ENCODE peak calls at places on chromosomes 3 and 15, in nine cellular contexts. C is transverse colon, Z is K562, Q is SK-N-SH, F is stomach, G is ovary, O is A549, T is tibial nerve, U is sigmoid colon. R is an unnamed sample.

GRCh38 chr3:133384331-133385027 is 15.4 kb upstream of the BFSP2 start:
- DNase-seq in C (peak; percentile 25), Z (peak; percentile 41), Q (peak; percentile 88), F (peak; percentile 70), G (peak; percentile 15), O (peak; percentile 11), T (peak; percentile 17), U (no peak), R (no peak)

GRCh38 chr3:168847293-168847883 is 751.7 kb upstream of the GOLIM4 start:
- DNase-seq in C (no peak), Z (peak; percentile 15), Q (peak; percentile 25), F (no peak), G (no peak), O (no peak), T (no peak), U (no peak), R (no peak)

GRCh38 chr3:159239054-159239453 is 437.2 kb downstream of the MFSD1 start:
- DNase-seq in C (no peak), Z (no peak), Q (no peak), F (no peak), G (no peak), O (no peak), T (no peak), U (no peak), R (no peak)

GRCh38 chr3:185935465-185936263 is 2.1 kb downstream of the TRA2B start:
- DNase-seq in C (no peak), Z (peak; percentile 31), Q (no peak), F (no peak), G (no peak), O (no peak), T (no peak), U (no peak), R (no peak)

GRCh38 chr15:35136552-35136951 is 51.5 kb upstream of the NANOGP8 start:
- DNase-seq in C (no peak), Z (no peak), Q (no peak), F (no peak), G (no peak), O (no peak), T (no peak), U (no peak), R (no peak)

GRCh38 chr3:133303430-133303829 is 96.4 kb upstream of the BFSP2 start:
- DNase-seq in C (no peak), Z (no peak), Q (no peak), F (no peak), G (no peak), O (no peak), T (no peak), U (no peak), R (no peak)

GRCh38 chr3:185555101-185555501 is 2.7 kb upstream of the LIPH start:
- DNase-seq in C (peak; percentile 50), Z (peak; percentile 77), Q (no peak), F (no peak), G (no peak), O (no peak), T (no peak), U (no peak), R (no peak)

GRCh38 chr3:56962200-56962599 is 98.3 kb upstream of the SPATA12 start:
- DNase-seq in C (no peak), Z (no peak), Q (peak; percentile 50), F (no peak), G (no peak), O (no peak), T (no peak), U (no peak), R (no peak)

GRCh38 chr3:11769704-11770103 is 77.0 kb downstream of the TAMM41 start:
- DNase-seq in C (no peak), Z (no peak), Q (no peak), F (no peak), G (no peak), O (no peak), T (no peak), U (no peak), R (no peak)

GRCh38 chr3:45881031-45882022 is 5.0 kb upstream of the CCR9 start:
- DNase-seq in C (peak; percentile 13), Z (peak; percentile 89), Q (no peak), F (no peak), G (no peak), O (no peak), T (no peak), U (no peak), R (no peak)

GRCh38 chr15:40470423-40471104 is at the start of gene CHST14:
- DNase-seq in C (peak; percentile 64), Z (peak; percentile 77), Q (peak; percentile 97), F (peak; percentile 55), G (peak; percentile 58), O (peak; percentile 48), T (peak; percentile 44), U (peak; percentile 75), R (no peak)

GRCh38 chr3:122660575-122660974 is 20.1 kb upstream of the PARP14 start:
- DNase-seq in C (no peak), Z (no peak), Q (no peak), F (no peak), G (no peak), O (no peak), T (no peak), U (no peak), R (no peak)

GRCh38 chr3:192409203-192409837 is 318.0 kb downstream of the FGF12 start:
- DNase-seq in C (no peak), Z (no peak), Q (peak; percentile 26), F (no peak), G (no peak), O (peak; percentile 40), T (no peak), U (peak; percentile 64), R (no peak)

GRCh38 chr3:23830869-23831484 is 25.2 kb downstream of the UBE2E1 start:
- DNase-seq in C (no peak), Z (no peak), Q (no peak), F (no peak), G (no peak), O (no peak), T (no peak), U (no peak), R (no peak)

GRCh38 chr15:85004551-85004950 is 22.9 kb downstream of the PDE8A start:
- DNase-seq in C (no peak), Z (no peak), Q (no peak), F (no peak), G (no peak), O (no peak), T (no peak), U (no peak), R (no peak)

GRCh38 chr15:36263666-36264065 is 315.8 kb upstream of the CDIN1 start:
- DNase-seq in C (no peak), Z (no peak), Q (no peak), F (no peak), G (no peak), O (no peak), T (no peak), U (no peak), R (no peak)

GRCh38 chr15:60362318-60363023 is 35.3 kb downstream of the ANXA2 start:
- DNase-seq in C (no peak), Z (peak; percentile 22), Q (no peak), F (no peak), G (no peak), O (peak; percentile 64), T (no peak), U (no peak), R (no peak)

GRCh38 chr3:197541756-197542539 is 13.8 kb downstream of the BDH1 start:
- DNase-seq in C (no peak), Z (peak; percentile 73), Q (peak; percentile 92), F (no peak), G (peak; percentile 49), O (no peak), T (peak; percentile 58), U (peak; percentile 83), R (no peak)

GRCh38 chr3:39990532-39990931 is 181.1 kb downstream of the MYRIP start:
- DNase-seq in C (peak; percentile 18), Z (peak; percentile 76), Q (peak; percentile 30), F (peak; percentile 48), G (no peak), O (peak; percentile 33), T (peak; percentile 26), U (no peak), R (no peak)

DNA sequence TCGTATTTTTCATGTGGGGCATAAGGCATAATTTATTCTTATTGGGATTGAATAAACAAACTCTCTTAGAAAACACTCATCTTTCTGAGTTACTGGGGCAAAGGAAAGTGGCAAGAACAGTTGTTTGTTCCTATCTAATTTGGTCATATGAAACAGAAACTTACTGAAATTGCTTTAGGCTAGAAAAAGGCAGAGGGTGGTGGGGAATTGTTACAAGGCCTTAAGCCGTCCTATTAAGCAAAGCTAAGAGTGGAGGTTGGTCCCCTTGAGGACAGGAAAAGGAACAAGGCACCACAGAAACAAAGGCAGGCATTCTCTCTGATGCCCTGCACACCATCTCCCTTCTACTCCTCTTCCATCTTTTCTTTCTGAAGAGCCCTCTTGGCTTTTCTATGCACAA is 830.9 kb downstream of the EDEM1 start:
- DNase-seq in C (no peak), Z (no peak), Q (no peak), F (no peak), G (no peak), O (no peak), T (no peak), U (no peak), R (no peak)
- TF ChIP-seq EP300 in C (no peak), Z (no peak), Q (no peak), F (no peak), G (no peak), O (no peak), T (no peak), U (no peak), R (no peak)

GRCh38 chr3:135237371-135237770 is 442.3 kb downstream of the EPHB1 start:
- DNase-seq in C (no peak), Z (peak; percentile 5), Q (peak; percentile 7), F (no peak), G (no peak), O (no peak), T (no peak), U (no peak), R (no peak)
- TF ChIP-seq EP300 in C (no peak), Z (no peak), Q (no peak), F (no peak), G (no peak), O (no peak), T (no peak), U (no peak), R (no peak)

GRCh38 chr3:178475062-178475461 is 61.2 kb upstream of the KCNMB2 start:
- DNase-seq in C (no peak), Z (no peak), Q (no peak), F (peak; percentile 28), G (no peak), O (no peak), T (no peak), U (no peak), R (no peak)
- TF ChIP-seq EP300 in C (no peak), Z (no peak), Q (no peak), F (no peak), G (no peak), O (no peak), T (no peak), U (no peak), R (no peak)

DNA sequence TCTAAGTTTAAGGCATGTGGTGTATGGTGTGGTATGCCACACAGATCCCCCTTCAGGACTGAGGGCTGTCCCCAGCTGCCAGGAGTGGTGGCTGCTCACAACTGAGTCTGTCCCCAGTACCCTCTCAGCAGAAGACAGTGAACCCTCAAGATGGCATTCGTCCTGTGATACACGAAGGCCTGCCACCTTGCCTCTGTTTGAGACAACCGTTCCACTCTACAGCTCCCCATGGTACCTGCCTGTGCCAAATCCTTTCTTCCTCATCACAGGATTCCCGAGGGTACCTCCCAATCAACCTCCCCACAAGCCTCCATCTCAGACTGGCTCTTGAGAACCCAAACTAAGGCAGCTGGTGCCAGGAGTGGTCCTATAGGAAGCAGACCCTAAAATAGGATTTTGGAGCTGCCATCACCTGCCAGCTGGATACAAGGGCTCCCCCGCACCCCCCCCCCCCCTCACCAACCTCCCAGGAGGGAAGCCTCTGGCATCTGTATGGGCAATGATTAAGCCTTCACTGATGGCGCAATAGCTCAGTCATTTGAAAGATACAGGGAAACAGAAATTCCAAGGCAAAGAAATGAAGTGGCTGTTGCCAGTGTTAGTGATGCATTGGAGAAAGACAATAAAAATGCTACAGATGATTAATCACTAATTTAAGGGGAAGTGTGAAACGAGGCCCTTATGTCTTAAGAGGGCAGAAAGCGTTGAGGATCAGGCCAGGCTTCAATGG is 230.0 kb upstream of the LYSMD4 start:
- DNase-seq in C (no peak), Z (no peak), Q (peak; percentile 1), F (no peak), G (no peak), O (no peak), T (no peak), U (peak; percentile 40), R (peak; percentile 75)
- TF ChIP-seq EP300 in C (no peak), Z (no peak), Q (no peak), F (no peak), G (no peak), O (no peak), T (no peak), U (no peak), R (no peak)